ENCODE peak calls at places on chromosomes 13 and 19, in nine cellular contexts. One of them, this sample, is unnamed.
A peak's percentile ranks its signal among the peaks of the same experiment; 100 is the strongest.

GRCh38 chr13:84400711-84401110 is 518.4 kb upstream of the SLITRK1 start:
- DNase-seq in spleen: no peak
- DNase-seq in NCI-H146: no peak
- DNase-seq in CD4-positive, alpha-beta memory T cell: no peak
- DNase-seq in uterus: no peak
- DNase-seq in activated naive CD8-positive, alpha-beta T cell treated with anti-CD3 and anti-CD28 coated beads, Interleukin-2, amount 50 U/mL, for 24 hours: no peak
- DNase-seq in CD4-positive, alpha-beta T cell: no peak
- DNase-seq in T47D: no peak
- DNase-seq in dorsolateral prefrontal cortex: no peak
- DNase-seq in this sample: no peak

GRCh38 chr19:44796701-44797115 is 12.2 kb upstream of the BCAM start:
- DNase-seq in NCI-H146: peak; percentile 98
- DNase-seq in spleen: no peak
- DNase-seq in CD4-positive, alpha-beta T cell: peak; percentile 4
- DNase-seq in activated naive CD8-positive, alpha-beta T cell treated with anti-CD3 and anti-CD28 coated beads, Interleukin-2, amount 50 U/mL, for 24 hours: no peak
- DNase-seq in CD4-positive, alpha-beta memory T cell: no peak
- DNase-seq in uterus: no peak
- DNase-seq in dorsolateral prefrontal cortex: no peak
- DNase-seq in T47D: peak; percentile 87
- DNase-seq in this sample: peak; percentile 62

GRCh38 chr13:113636266-113636963 is 21.6 kb downstream of the ATP4B start:
- DNase-seq in activated naive CD8-positive, alpha-beta T cell treated with anti-CD3 and anti-CD28 coated beads, Interleukin-2, amount 50 U/mL, for 24 hours: no peak
- DNase-seq in CD4-positive, alpha-beta memory T cell: no peak
- DNase-seq in spleen: peak; percentile 45
- DNase-seq in uterus: no peak
- DNase-seq in NCI-H146: no peak
- DNase-seq in dorsolateral prefrontal cortex: no peak
- DNase-seq in T47D: no peak
- DNase-seq in CD4-positive, alpha-beta T cell: no peak
- DNase-seq in this sample: no peak

GRCh38 chr13:104833221-104833620 is 1702.2 kb downstream of the EFNB2 start:
- DNase-seq in dorsolateral prefrontal cortex: no peak
- DNase-seq in T47D: no peak
- DNase-seq in activated naive CD8-positive, alpha-beta T cell treated with anti-CD3 and anti-CD28 coated beads, Interleukin-2, amount 50 U/mL, for 24 hours: no peak
- DNase-seq in CD4-positive, alpha-beta memory T cell: no peak
- DNase-seq in NCI-H146: no peak
- DNase-seq in uterus: no peak
- DNase-seq in spleen: no peak
- DNase-seq in CD4-positive, alpha-beta T cell: no peak
- DNase-seq in this sample: no peak

GRCh38 chr19:46602392-46603194 is 1.5 kb downstream of the CALM3 start:
- DNase-seq in activated naive CD8-positive, alpha-beta T cell treated with anti-CD3 and anti-CD28 coated beads, Interleukin-2, amount 50 U/mL, for 24 hours: peak; percentile 74
- DNase-seq in CD4-positive, alpha-beta memory T cell: no peak
- DNase-seq in uterus: peak; percentile 27
- DNase-seq in T47D: no peak
- DNase-seq in CD4-positive, alpha-beta T cell: no peak
- DNase-seq in spleen: peak; percentile 81
- DNase-seq in dorsolateral prefrontal cortex: no peak
- DNase-seq in NCI-H146: no peak
- DNase-seq in this sample: no peak

GRCh38 chr19:18470153-18470552 is 32.2 kb upstream of the ISYNA1 start:
- DNase-seq in dorsolateral prefrontal cortex: no peak
- DNase-seq in NCI-H146: peak; percentile 26
- DNase-seq in CD4-positive, alpha-beta T cell: peak; percentile 15
- DNase-seq in uterus: no peak
- DNase-seq in activated naive CD8-positive, alpha-beta T cell treated with anti-CD3 and anti-CD28 coated beads, Interleukin-2, amount 50 U/mL, for 24 hours: peak; percentile 46
- DNase-seq in CD4-positive, alpha-beta memory T cell: no peak
- DNase-seq in spleen: peak; percentile 74
- DNase-seq in T47D: no peak
- DNase-seq in this sample: no peak

GRCh38 chr13:94716016-94716415 is 3.7 kb upstream of the SOX21 start:
- DNase-seq in spleen: no peak
- DNase-seq in activated naive CD8-positive, alpha-beta T cell treated with anti-CD3 and anti-CD28 coated beads, Interleukin-2, amount 50 U/mL, for 24 hours: no peak
- DNase-seq in NCI-H146: no peak
- DNase-seq in CD4-positive, alpha-beta T cell: no peak
- DNase-seq in uterus: no peak
- DNase-seq in CD4-positive, alpha-beta memory T cell: no peak
- DNase-seq in T47D: no peak
- DNase-seq in dorsolateral prefrontal cortex: no peak
- DNase-seq in this sample: no peak

GRCh38 chr19:6071840-6072239 is 38.5 kb downstream of the RFX2 start:
- DNase-seq in CD4-positive, alpha-beta memory T cell: no peak
- DNase-seq in spleen: no peak
- DNase-seq in activated naive CD8-positive, alpha-beta T cell treated with anti-CD3 and anti-CD28 coated beads, Interleukin-2, amount 50 U/mL, for 24 hours: no peak
- DNase-seq in T47D: no peak
- DNase-seq in CD4-positive, alpha-beta T cell: no peak
- DNase-seq in dorsolateral prefrontal cortex: no peak
- DNase-seq in uterus: no peak
- DNase-seq in NCI-H146: no peak
- DNase-seq in this sample: no peak

GRCh38 chr19:52640916-52641315 is 2.8 kb upstream of the ZNF83 start:
- DNase-seq in dorsolateral prefrontal cortex: no peak
- DNase-seq in NCI-H146: no peak
- DNase-seq in spleen: no peak
- DNase-seq in CD4-positive, alpha-beta T cell: no peak
- DNase-seq in uterus: no peak
- DNase-seq in activated naive CD8-positive, alpha-beta T cell treated with anti-CD3 and anti-CD28 coated beads, Interleukin-2, amount 50 U/mL, for 24 hours: no peak
- DNase-seq in CD4-positive, alpha-beta memory T cell: no peak
- DNase-seq in T47D: peak; percentile 61
- DNase-seq in this sample: no peak

GRCh38 chr19:41384351-41384750 is 8.0 kb downstream of the TMEM91 start:
- DNase-seq in uterus: no peak
- DNase-seq in NCI-H146: no peak
- DNase-seq in T47D: no peak
- DNase-seq in CD4-positive, alpha-beta T cell: no peak
- DNase-seq in dorsolateral prefrontal cortex: no peak
- DNase-seq in activated naive CD8-positive, alpha-beta T cell treated with anti-CD3 and anti-CD28 coated beads, Interleukin-2, amount 50 U/mL, for 24 hours: no peak
- DNase-seq in spleen: no peak
- DNase-seq in CD4-positive, alpha-beta memory T cell: no peak
- DNase-seq in this sample: no peak

GRCh38 chr19:718251-719024 is 9.7 kb downstream of the PALM start:
- DNase-seq in NCI-H146: no peak
- DNase-seq in CD4-positive, alpha-beta memory T cell: no peak
- DNase-seq in T47D: no peak
- DNase-seq in dorsolateral prefrontal cortex: no peak
- DNase-seq in spleen: no peak
- DNase-seq in activated naive CD8-positive, alpha-beta T cell treated with anti-CD3 and anti-CD28 coated beads, Interleukin-2, amount 50 U/mL, for 24 hours: no peak
- DNase-seq in uterus: peak; percentile 50
- DNase-seq in CD4-positive, alpha-beta T cell: no peak
- DNase-seq in this sample: no peak

GRCh38 chr13:36966404-36966803 is 32.7 kb downstream of the ALG5 start:
- DNase-seq in spleen: no peak
- DNase-seq in dorsolateral prefrontal cortex: no peak
- DNase-seq in T47D: no peak
- DNase-seq in activated naive CD8-positive, alpha-beta T cell treated with anti-CD3 and anti-CD28 coated beads, Interleukin-2, amount 50 U/mL, for 24 hours: no peak
- DNase-seq in CD4-positive, alpha-beta memory T cell: no peak
- DNase-seq in NCI-H146: no peak
- DNase-seq in CD4-positive, alpha-beta T cell: no peak
- DNase-seq in uterus: no peak
- DNase-seq in this sample: no peak

GRCh38 chr19:7226749-7227148 is 67.5 kb downstream of the INSR start:
- DNase-seq in CD4-positive, alpha-beta memory T cell: no peak
- DNase-seq in NCI-H146: no peak
- DNase-seq in dorsolateral prefrontal cortex: no peak
- DNase-seq in T47D: no peak
- DNase-seq in uterus: no peak
- DNase-seq in spleen: no peak
- DNase-seq in activated naive CD8-positive, alpha-beta T cell treated with anti-CD3 and anti-CD28 coated beads, Interleukin-2, amount 50 U/mL, for 24 hours: no peak
- DNase-seq in CD4-positive, alpha-beta T cell: no peak
- DNase-seq in this sample: no peak

GRCh38 chr19:19207637-19208582 is 3.8 kb upstream of the NCAN start:
- DNase-seq in T47D: no peak
- DNase-seq in uterus: no peak
- DNase-seq in NCI-H146: no peak
- DNase-seq in CD4-positive, alpha-beta memory T cell: no peak
- DNase-seq in dorsolateral prefrontal cortex: no peak
- DNase-seq in activated naive CD8-positive, alpha-beta T cell treated with anti-CD3 and anti-CD28 coated beads, Interleukin-2, amount 50 U/mL, for 24 hours: no peak
- DNase-seq in CD4-positive, alpha-beta T cell: no peak
- DNase-seq in spleen: no peak
- DNase-seq in this sample: no peak

GRCh38 chr19:35555301-35556005 is 8.0 kb downstream of the ATP4A start:
- DNase-seq in T47D: no peak
- DNase-seq in activated naive CD8-positive, alpha-beta T cell treated with anti-CD3 and anti-CD28 coated beads, Interleukin-2, amount 50 U/mL, for 24 hours: no peak
- DNase-seq in CD4-positive, alpha-beta memory T cell: no peak
- DNase-seq in spleen: peak; percentile 56
- DNase-seq in CD4-positive, alpha-beta T cell: no peak
- DNase-seq in dorsolateral prefrontal cortex: no peak
- DNase-seq in NCI-H146: peak; percentile 74
- DNase-seq in uterus: no peak
- DNase-seq in this sample: no peak

GRCh38 chr13:43804461-43805070 is 17.8 kb upstream of the ENOX1 start:
- DNase-seq in spleen: no peak
- DNase-seq in CD4-positive, alpha-beta memory T cell: peak; percentile 33
- DNase-seq in uterus: no peak
- DNase-seq in T47D: peak; percentile 68
- DNase-seq in NCI-H146: peak; percentile 67
- DNase-seq in CD4-positive, alpha-beta T cell: no peak
- DNase-seq in dorsolateral prefrontal cortex: no peak
- DNase-seq in activated naive CD8-positive, alpha-beta T cell treated with anti-CD3 and anti-CD28 coated beads, Interleukin-2, amount 50 U/mL, for 24 hours: peak; percentile 4
- DNase-seq in this sample: peak; percentile 63

GRCh38 chr19:50358483-50359431 is 6.7 kb downstream of the NAPSA start:
- DNase-seq in CD4-positive, alpha-beta T cell: peak; percentile 67
- DNase-seq in T47D: no peak
- DNase-seq in NCI-H146: no peak
- DNase-seq in dorsolateral prefrontal cortex: peak; percentile 39
- DNase-seq in activated naive CD8-positive, alpha-beta T cell treated with anti-CD3 and anti-CD28 coated beads, Interleukin-2, amount 50 U/mL, for 24 hours: peak; percentile 77
- DNase-seq in CD4-positive, alpha-beta memory T cell: peak; percentile 78
- DNase-seq in spleen: peak; percentile 93
- DNase-seq in uterus: peak; percentile 77
- DNase-seq in this sample: no peak

GRCh38 chr19:8069116-8069973 is 16.8 kb downstream of the CCL25 start:
- DNase-seq in uterus: no peak
- DNase-seq in CD4-positive, alpha-beta T cell: no peak
- DNase-seq in dorsolateral prefrontal cortex: no peak
- DNase-seq in T47D: no peak
- DNase-seq in CD4-positive, alpha-beta memory T cell: no peak
- DNase-seq in NCI-H146: no peak
- DNase-seq in activated naive CD8-positive, alpha-beta T cell treated with anti-CD3 and anti-CD28 coated beads, Interleukin-2, amount 50 U/mL, for 24 hours: peak; percentile 28
- DNase-seq in spleen: no peak
- DNase-seq in this sample: no peak

GRCh38 chr13:102141625-102142472 is 260.0 kb downstream of the FGF14 start:
- DNase-seq in activated naive CD8-positive, alpha-beta T cell treated with anti-CD3 and anti-CD28 coated beads, Interleukin-2, amount 50 U/mL, for 24 hours: no peak
- DNase-seq in spleen: no peak
- DNase-seq in dorsolateral prefrontal cortex: no peak
- DNase-seq in NCI-H146: peak; percentile 28
- DNase-seq in CD4-positive, alpha-beta T cell: no peak
- DNase-seq in uterus: no peak
- DNase-seq in CD4-positive, alpha-beta memory T cell: no peak
- DNase-seq in T47D: peak; percentile 7
- DNase-seq in this sample: no peak

GRCh38 chr19:18895038-18895827 is 725 bp downstream of the CERS1 start:
- DNase-seq in uterus: no peak
- DNase-seq in NCI-H146: peak; percentile 85
- DNase-seq in activated naive CD8-positive, alpha-beta T cell treated with anti-CD3 and anti-CD28 coated beads, Interleukin-2, amount 50 U/mL, for 24 hours: peak; percentile 22
- DNase-seq in CD4-positive, alpha-beta T cell: no peak
- DNase-seq in spleen: peak; percentile 75
- DNase-seq in T47D: peak; percentile 54
- DNase-seq in CD4-positive, alpha-beta memory T cell: no peak
- DNase-seq in dorsolateral prefrontal cortex: peak; percentile 89
- DNase-seq in this sample: no peak

GRCh38 chr19:5367530-5368133 is 27.0 kb upstream of the PTPRS start:
- DNase-seq in T47D: no peak
- DNase-seq in dorsolateral prefrontal cortex: no peak
- DNase-seq in NCI-H146: no peak
- DNase-seq in activated naive CD8-positive, alpha-beta T cell treated with anti-CD3 and anti-CD28 coated beads, Interleukin-2, amount 50 U/mL, for 24 hours: no peak
- DNase-seq in CD4-positive, alpha-beta T cell: no peak
- DNase-seq in spleen: no peak
- DNase-seq in uterus: no peak
- DNase-seq in CD4-positive, alpha-beta memory T cell: no peak
- DNase-seq in this sample: no peak

GRCh38 chr19:15780595-15781418 is 6.7 kb upstream of the OR10H5 start:
- DNase-seq in dorsolateral prefrontal cortex: peak; percentile 16
- DNase-seq in T47D: no peak
- DNase-seq in activated naive CD8-positive, alpha-beta T cell treated with anti-CD3 and anti-CD28 coated beads, Interleukin-2, amount 50 U/mL, for 24 hours: no peak
- DNase-seq in CD4-positive, alpha-beta memory T cell: no peak
- DNase-seq in CD4-positive, alpha-beta T cell: no peak
- DNase-seq in uterus: peak; percentile 45
- DNase-seq in NCI-H146: no peak
- DNase-seq in spleen: no peak
- DNase-seq in this sample: peak; percentile 35

GRCh38 chr13:33328691-33329090 is 43.1 kb upstream of the STARD13 start:
- DNase-seq in T47D: no peak
- DNase-seq in CD4-positive, alpha-beta memory T cell: no peak
- DNase-seq in uterus: no peak
- DNase-seq in activated naive CD8-positive, alpha-beta T cell treated with anti-CD3 and anti-CD28 coated beads, Interleukin-2, amount 50 U/mL, for 24 hours: no peak
- DNase-seq in CD4-positive, alpha-beta T cell: no peak
- DNase-seq in spleen: no peak
- DNase-seq in dorsolateral prefrontal cortex: no peak
- DNase-seq in NCI-H146: no peak
- DNase-seq in this sample: no peak

GRCh38 chr13:77878186-77878585 is 40.4 kb downstream of the EDNRB start:
- DNase-seq in CD4-positive, alpha-beta memory T cell: no peak
- DNase-seq in uterus: no peak
- DNase-seq in spleen: no peak
- DNase-seq in NCI-H146: no peak
- DNase-seq in dorsolateral prefrontal cortex: no peak
- DNase-seq in T47D: no peak
- DNase-seq in CD4-positive, alpha-beta T cell: no peak
- DNase-seq in activated naive CD8-positive, alpha-beta T cell treated with anti-CD3 and anti-CD28 coated beads, Interleukin-2, amount 50 U/mL, for 24 hours: no peak
- DNase-seq in this sample: no peak

This sample was measured in LNCaP clone FGC.